ENCODE peak calls at places on chromosomes 1 and 21, in five cellular contexts. W, G, M, D and B are unnamed samples.

GRCh38 chr1:212595787-212596714 is 12.5 kb upstream of the ATF3 start:
- DNase-seq in W (peak), G (no peak), M (peak), D (no peak), B (peak)

GRCh38 chr1:227335587-227336020 is 17.3 kb upstream of the CDC42BPA start:
- DNase-seq in W (no peak), G (no peak), M (no peak), D (no peak), B (no peak)

GRCh38 chr1:172135923-172136610 is 284.4 kb upstream of the C1orf105 start:
- DNase-seq in W (peak), G (no peak), M (peak), D (no peak), B (peak)

GRCh38 chr1:8082945-8083344 is 56.8 kb upstream of the ERRFI1 start:
- DNase-seq in W (peak), G (no peak), M (peak), D (no peak), B (peak)

GRCh38 chr1:46110521-46110920 is 21.9 kb downstream of the PIK3R3 start:
- DNase-seq in W (peak), G (no peak), M (no peak), D (no peak), B (no peak)

GRCh38 chr1:216576246-216576645 is 147.0 kb downstream of the ESRRG start:
- DNase-seq in W (no peak), G (no peak), M (no peak), D (no peak), B (no peak)

GRCh38 chr1:227322376-227322775 is 4.1 kb upstream of the CDC42BPA start:
- DNase-seq in W (no peak), G (no peak), M (no peak), D (no peak), B (no peak)

GRCh38 chr1:39969531-39970270 is 14.8 kb downstream of the MFSD2A start:
- DNase-seq in W (no peak), G (no peak), M (no peak), D (no peak), B (no peak)

GRCh38 chr1:32801096-32801713 is 16.0 kb downstream of the YARS1 start:
- DNase-seq in W (peak), G (no peak), M (peak), D (no peak), B (no peak)

GRCh38 chr21:46048926-46049889 is 48.7 kb upstream of the COL6A2 start:
- DNase-seq in W (peak), G (no peak), M (peak), D (no peak), B (peak)

GRCh38 chr21:29645666-29646553 is 293.9 kb downstream of the GRIK1 start:
- DNase-seq in W (peak), G (no peak), M (no peak), D (no peak), B (no peak)

GRCh38 chr1:183670169-183670568 is 17.1 kb upstream of the APOBEC4 start:
- DNase-seq in W (no peak), G (no peak), M (no peak), D (no peak), B (no peak)

GRCh38 chr1:62991152-62991551 is 207.2 kb downstream of the ATG4C start:
- DNase-seq in W (no peak), G (no peak), M (no peak), D (no peak), B (no peak)

GRCh38 chr1:41995441-41996130 is 76.9 kb upstream of the HIVEP3 start:
- DNase-seq in W (no peak), G (no peak), M (no peak), D (no peak), B (no peak)